ENCODE peak calls at places on chromosomes 6 and 20, in four cellular contexts. One of them, this sample, is unnamed.

GRCh38 chr6:13531956-13532355 is 42.4 kb upstream of the SIRT5 start:
- DNase-seq in aorta: no peak
- DNase-seq in cardiac muscle cell: no peak
- DNase-seq in right cardiac atrium: no peak
- DNase-seq in this sample: no peak

GRCh38 chr6:53441035-53441493 is 92.3 kb upstream of the ELOVL5 start:
- DNase-seq in aorta: no peak
- DNase-seq in cardiac muscle cell: no peak
- DNase-seq in right cardiac atrium: no peak
- DNase-seq in this sample: no peak

GRCh38 chr6:70725817-70726413 is 58.2 kb downstream of the SMAP1 start:
- DNase-seq in aorta: no peak
- DNase-seq in cardiac muscle cell: peak; percentile 48
- DNase-seq in right cardiac atrium: no peak
- DNase-seq in this sample: no peak

GRCh38 chr6:21309791-21310190 is 283.8 kb upstream of the SOX4 start:
- DNase-seq in aorta: no peak
- DNase-seq in cardiac muscle cell: peak; percentile 10
- DNase-seq in right cardiac atrium: no peak
- DNase-seq in this sample: no peak

GRCh38 chr6:119814609-119815400 is 465.2 kb upstream of the MAN1A1 start:
- DNase-seq in aorta: no peak
- DNase-seq in cardiac muscle cell: no peak
- DNase-seq in right cardiac atrium: no peak
- DNase-seq in this sample: no peak

GRCh38 chr20:51978081-51978501 is 175.8 kb upstream of the SALL4 start:
- DNase-seq in aorta: no peak
- DNase-seq in cardiac muscle cell: no peak
- DNase-seq in right cardiac atrium: no peak
- DNase-seq in this sample: no peak

GRCh38 chr6:147099974-147100373 is 104.2 kb upstream of the STXBP5 start:
- DNase-seq in aorta: no peak
- DNase-seq in cardiac muscle cell: peak; percentile 76
- DNase-seq in right cardiac atrium: no peak
- DNase-seq in this sample: peak; percentile 8

GRCh38 chr6:168732676-168733075 is 291.7 kb downstream of the SMOC2 start:
- DNase-seq in aorta: no peak
- DNase-seq in cardiac muscle cell: no peak
- DNase-seq in right cardiac atrium: no peak
- DNase-seq in this sample: no peak

GRCh38 chr20:60138263-60139127 is 180.3 kb downstream of the CDH26 start:
- DNase-seq in aorta: peak; percentile 79
- DNase-seq in cardiac muscle cell: peak; percentile 12
- DNase-seq in right cardiac atrium: peak; percentile 47
- DNase-seq in this sample: no peak

GRCh38 chr6:21613809-21614208 is 20.3 kb downstream of the SOX4 start:
- DNase-seq in aorta: no peak
- DNase-seq in cardiac muscle cell: no peak
- DNase-seq in right cardiac atrium: no peak
- DNase-seq in this sample: no peak

GRCh38 chr6:6405997-6406699 is 85.7 kb upstream of the F13A1 start:
- DNase-seq in aorta: no peak
- DNase-seq in cardiac muscle cell: no peak
- DNase-seq in right cardiac atrium: no peak
- DNase-seq in this sample: no peak

GRCh38 chr6:154705471-154706113 is 27.6 kb upstream of the SCAF8 start:
- DNase-seq in aorta: no peak
- DNase-seq in cardiac muscle cell: peak; percentile 45
- DNase-seq in right cardiac atrium: no peak
- DNase-seq in this sample: no peak

GRCh38 chr6:42184475-42184874 is 10.3 kb downstream of the GUCA1B start:
- DNase-seq in aorta: peak; percentile 45
- DNase-seq in cardiac muscle cell: no peak
- DNase-seq in right cardiac atrium: no peak
- DNase-seq in this sample: no peak

GRCh38 chr6:108312604-108313003 is 17.8 kb downstream of the AFG1L start:
- DNase-seq in aorta: no peak
- DNase-seq in cardiac muscle cell: no peak
- DNase-seq in right cardiac atrium: no peak
- DNase-seq in this sample: no peak

GRCh38 chr6:7238900-7239589 is 74.0 kb downstream of the SSR1 start:
- DNase-seq in aorta: peak; percentile 94
- DNase-seq in cardiac muscle cell: peak; percentile 68
- DNase-seq in right cardiac atrium: peak; percentile 89
- DNase-seq in this sample: peak; percentile 86

GRCh38 chr6:41197234-41197633 is 3.7 kb downstream of the TREML2 start:
- DNase-seq in aorta: no peak
- DNase-seq in cardiac muscle cell: no peak
- DNase-seq in right cardiac atrium: no peak
- DNase-seq in this sample: no peak

GRCh38 chr6:108589244-108589730 is 28.6 kb downstream of the FOXO3 start:
- DNase-seq in aorta: peak; percentile 79
- DNase-seq in cardiac muscle cell: peak; percentile 88
- DNase-seq in right cardiac atrium: peak; percentile 76
- DNase-seq in this sample: peak; percentile 71

GRCh38 chr6:132199343-132199742 is 201.9 kb downstream of the MOXD1 start:
- DNase-seq in aorta: no peak
- DNase-seq in cardiac muscle cell: peak; percentile 58
- DNase-seq in right cardiac atrium: no peak
- DNase-seq in this sample: no peak

GRCh38 chr20:61749406-61750075 is 316.1 kb downstream of the TAF4 start:
- DNase-seq in aorta: peak; percentile 46
- DNase-seq in cardiac muscle cell: no peak
- DNase-seq in right cardiac atrium: no peak
- DNase-seq in this sample: no peak

GRCh38 chr20:16801919-16802651 is 53.9 kb downstream of the OTOR start:
- DNase-seq in aorta: peak; percentile 87
- DNase-seq in cardiac muscle cell: peak; percentile 63
- DNase-seq in right cardiac atrium: peak; percentile 44
- DNase-seq in this sample: peak; percentile 73

GRCh38 chr6:150799276-150799805 is 66.2 kb upstream of the MTHFD1L start:
- DNase-seq in aorta: no peak
- DNase-seq in cardiac muscle cell: no peak
- DNase-seq in right cardiac atrium: no peak
- DNase-seq in this sample: no peak

GRCh38 chr6:168370310-168370991 is 50.9 kb upstream of the DACT2 start:
- DNase-seq in aorta: peak; percentile 96
- DNase-seq in cardiac muscle cell: peak; percentile 73
- DNase-seq in right cardiac atrium: peak; percentile 72
- DNase-seq in this sample: peak; percentile 85

GRCh38 chr20:13261460-13262301 is 40.6 kb downstream of the ISM1 start:
- DNase-seq in aorta: no peak
- DNase-seq in cardiac muscle cell: peak; percentile 66
- DNase-seq in right cardiac atrium: peak; percentile 55
- DNase-seq in this sample: peak; percentile 47

DNA sequence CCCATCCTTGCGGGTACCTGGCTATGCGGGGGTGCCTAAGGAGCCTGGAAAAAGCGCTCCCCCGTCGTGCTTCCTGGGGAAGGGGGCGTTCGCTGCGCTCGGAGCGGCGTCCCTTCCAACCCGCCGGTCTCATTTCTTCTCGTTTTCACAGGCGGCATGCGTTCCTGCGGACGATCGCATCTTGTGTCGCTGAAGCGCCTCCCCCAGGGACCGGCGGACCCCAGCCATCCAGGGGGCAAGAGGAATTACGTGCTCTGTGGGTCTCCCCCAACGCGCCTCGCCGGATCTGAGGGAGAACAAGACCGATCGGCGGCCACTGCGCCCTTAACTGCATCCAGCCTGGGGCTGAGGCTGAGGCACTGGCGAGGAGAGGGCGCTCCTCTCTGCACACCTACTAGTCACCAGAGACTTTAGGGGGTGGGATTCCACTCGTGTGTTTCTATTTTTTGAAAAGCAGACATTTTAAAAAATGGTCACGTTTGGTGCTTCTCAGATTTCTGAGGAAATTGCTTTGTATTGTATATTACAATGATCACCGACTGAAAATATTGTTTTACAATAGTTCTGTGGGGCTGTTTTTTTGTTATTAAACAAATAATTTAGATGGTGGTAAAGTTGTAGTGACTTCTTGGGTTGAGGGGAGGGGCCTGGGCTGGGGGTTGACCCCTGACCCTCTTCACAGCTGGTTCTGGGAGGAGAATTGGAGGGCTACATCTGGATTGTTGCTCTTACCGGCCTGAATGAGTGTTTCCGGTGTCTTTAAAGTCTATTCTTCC is 1.0 kb downstream of the ID1 start:
- DNase-seq in aorta: peak; percentile 79
- DNase-seq in cardiac muscle cell: peak; percentile 39
- DNase-seq in right cardiac atrium: peak; percentile 47
- DNase-seq in this sample: peak; percentile 46
- H3K4me1 ChIP-seq in aorta: no peaks in the 10 kb centered on the region
- H3K4me1 ChIP-seq in cardiac muscle cell: peaks cover 28% of the 10 kb centered on the region
- H3K4me1 ChIP-seq in right cardiac atrium: no peaks in the 10 kb centered on the region
- H3K4me1 ChIP-seq in this sample: peaks cover 33% of the 10 kb centered on the region

DNA sequence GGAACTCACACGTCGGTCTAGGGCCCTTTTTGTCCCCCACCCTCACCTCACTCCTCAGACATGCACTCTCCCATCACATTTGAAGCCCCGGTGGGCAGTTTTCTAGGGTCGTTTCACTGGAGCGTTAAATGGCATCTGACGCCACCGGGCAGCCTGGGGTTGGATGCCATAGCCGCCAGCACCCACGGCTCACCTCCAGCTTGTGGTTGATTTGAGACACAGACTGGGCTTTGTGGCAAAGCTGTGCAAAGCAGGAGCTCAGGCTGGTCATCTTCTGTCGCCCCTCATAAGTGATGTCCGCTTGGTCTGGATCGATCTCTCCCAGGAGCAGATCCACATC is 530 bp downstream of the GOPC start:
- DNase-seq in aorta: no peak
- DNase-seq in cardiac muscle cell: no peak
- DNase-seq in right cardiac atrium: peak; percentile 14
- DNase-seq in this sample: no peak
- H3K27ac ChIP-seq in aorta: no peak overlapping the region
- H3K27ac ChIP-seq in cardiac muscle cell: peak overlapping the region; percentile 92
- H3K27ac ChIP-seq in right cardiac atrium: peak overlapping the region; percentile 48
- H3K27ac ChIP-seq in this sample: peak overlapping the region; percentile 94

DNA sequence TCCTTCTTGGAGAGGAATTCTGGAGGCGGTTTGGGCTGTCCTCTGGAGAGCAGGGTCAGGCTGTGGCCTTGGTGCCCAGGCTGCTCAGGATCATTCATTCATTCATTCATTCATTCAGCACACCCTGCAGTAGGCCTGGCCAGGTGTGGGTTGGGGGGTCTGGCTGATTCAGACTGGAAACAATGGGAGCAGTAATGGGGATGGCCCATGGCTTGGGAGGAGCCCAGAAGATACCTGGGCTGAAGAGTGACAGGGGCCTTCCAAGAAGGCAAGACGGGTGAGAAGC is 31.5 kb downstream of the TOX2 start:
- DNase-seq in aorta: peak; percentile 42
- DNase-seq in cardiac muscle cell: no peak
- DNase-seq in right cardiac atrium: no peak
- DNase-seq in this sample: no peak
- H3K4me1 ChIP-seq in aorta: no peaks in the 10 kb centered on the region
- H3K4me1 ChIP-seq in cardiac muscle cell: no peaks in the 10 kb centered on the region
- H3K4me1 ChIP-seq in right cardiac atrium: no peaks in the 10 kb centered on the region
- H3K4me1 ChIP-seq in this sample: peaks cover 12% of the 10 kb centered on the region

GRCh38 chr20:41286240-41286851 is 31.2 kb downstream of the ZHX3 start:
- DNase-seq in aorta: no peak
- DNase-seq in cardiac muscle cell: no peak
- DNase-seq in right cardiac atrium: no peak
- DNase-seq in this sample: no peak
- H3K27ac ChIP-seq in aorta: no peak overlapping the region
- H3K27ac ChIP-seq in cardiac muscle cell: no peak overlapping the region
- H3K27ac ChIP-seq in right cardiac atrium: no peak overlapping the region
- H3K27ac ChIP-seq in this sample: no peak overlapping the region

GRCh38 chr6:103798166-103798565 is 1061.6 kb downstream of the HACE1 start:
- DNase-seq in aorta: no peak
- DNase-seq in cardiac muscle cell: no peak
- DNase-seq in right cardiac atrium: no peak
- DNase-seq in this sample: no peak
- H3K4me1 ChIP-seq in aorta: no peaks in the 10 kb centered on the region
- H3K4me1 ChIP-seq in cardiac muscle cell: no peaks in the 10 kb centered on the region
- H3K4me1 ChIP-seq in right cardiac atrium: no peaks in the 10 kb centered on the region
- H3K4me1 ChIP-seq in this sample: no peaks in the 10 kb centered on the region

GRCh38 chr20:8306916-8307315 is 174.8 kb downstream of the PLCB1 start:
- DNase-seq in aorta: no peak
- DNase-seq in cardiac muscle cell: no peak
- DNase-seq in right cardiac atrium: no peak
- DNase-seq in this sample: no peak

GRCh38 chr20:8310618-8311017 is 178.6 kb downstream of the PLCB1 start:
- DNase-seq in aorta: no peak
- DNase-seq in cardiac muscle cell: no peak
- DNase-seq in right cardiac atrium: no peak
- DNase-seq in this sample: no peak

GRCh38 chr20:8313073-8313472 is 181.0 kb downstream of the PLCB1 start:
- DNase-seq in aorta: no peak
- DNase-seq in cardiac muscle cell: no peak
- DNase-seq in right cardiac atrium: no peak
- DNase-seq in this sample: no peak

GRCh38 chr20:8305449-8305978 is 173.4 kb downstream of the PLCB1 start:
- DNase-seq in aorta: peak; percentile 67
- DNase-seq in cardiac muscle cell: peak; percentile 43
- DNase-seq in right cardiac atrium: no peak
- DNase-seq in this sample: peak; percentile 41

DNA sequence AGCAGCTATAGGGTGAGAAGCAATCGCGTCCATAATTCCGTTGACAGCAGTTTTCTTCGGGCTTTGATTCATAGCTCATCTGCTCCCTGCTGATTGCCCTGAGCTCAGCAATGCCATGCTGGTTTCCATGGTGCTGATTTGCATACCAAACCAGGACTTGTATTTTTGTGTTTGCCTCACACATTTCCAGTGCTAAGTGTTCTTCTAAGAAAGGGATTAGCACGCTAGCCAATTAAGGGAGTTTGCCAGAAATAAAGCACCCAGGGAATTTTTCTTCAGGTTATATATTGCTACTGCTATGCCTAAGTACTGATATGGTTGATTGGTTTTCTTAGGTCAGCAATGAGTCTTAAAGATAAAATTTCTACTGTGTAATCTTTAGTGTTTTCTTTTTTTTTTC is 177.6 kb downstream of the PLCB1 start:
- DNase-seq in aorta: no peak
- DNase-seq in cardiac muscle cell: peak; percentile 49
- DNase-seq in right cardiac atrium: no peak
- DNase-seq in this sample: no peak
- H3K27ac ChIP-seq in aorta: no peak overlapping the region
- H3K27ac ChIP-seq in cardiac muscle cell: no peak overlapping the region
- H3K27ac ChIP-seq in right cardiac atrium: no peak overlapping the region
- H3K27ac ChIP-seq in this sample: no peak overlapping the region

This sample was measured in SJCRH30.